ENCODE peak calls at places on chromosomes 2 and 18, in seven cellular contexts. M is neural progenitor cell; O is H1; S is pancreas; I is cardiac muscle cell; C is GM06990; B is CD8-positive, alpha-beta T cell. L is an unnamed sample.
A peak's percentile ranks its signal among the peaks of the same experiment; 100 is the strongest.

GRCh38 chr2:107392241-107392704 is 434.4 kb upstream of the RGPD4 start:
- DNase-seq in I (no peak), M (no peak), S (no peak), B (no peak), O (no peak), C (no peak), L (no peak)

GRCh38 chr2:56127013-56127772 is 56.6 kb upstream of the CCDC85A start:
- DNase-seq in M (no peak), O (no peak), I (no peak), S (no peak), C (no peak), B (no peak), L (no peak)

GRCh38 chr2:8281950-8282857 is 399.7 kb upstream of the ID2 start:
- DNase-seq in O (no peak), M (no peak), S (no peak), C (no peak), B (no peak), I (no peak), L (no peak)

GRCh38 chr2:202950592-202950991 is 38.5 kb downstream of the CARF start:
- DNase-seq in S (no peak), O (no peak), C (no peak), M (no peak), I (peak; percentile 13), B (no peak), L (no peak)

GRCh38 chr18:25941556-25941955 is 148.9 kb downstream of the SS18 start:
- DNase-seq in C (no peak), M (no peak), S (no peak), O (no peak), B (no peak), I (no peak), L (no peak)

GRCh38 chr18:54094474-54094873 is 130.0 kb downstream of the MBD2 start:
- DNase-seq in B (no peak), C (peak; percentile 16), I (no peak), M (no peak), O (no peak), S (no peak), L (no peak)

GRCh38 chr2:75560022-75560767 is 544 bp downstream of the EVA1A start:
- DNase-seq in C (no peak), I (peak; percentile 42), S (peak; percentile 71), M (peak; percentile 60), O (no peak), B (peak; percentile 4), L (no peak)

GRCh38 chr2:61485281-61485680 is 14.4 kb upstream of the USP34 start:
- DNase-seq in I (no peak), O (no peak), S (no peak), C (no peak), B (no peak), M (no peak), L (no peak)

GRCh38 chr2:168913495-168913894 is 12.4 kb downstream of the G6PC2 start:
- DNase-seq in O (no peak), M (no peak), C (no peak), I (no peak), B (no peak), S (no peak), L (no peak)

GRCh38 chr2:19027621-19028020 is 330.8 kb downstream of the OSR1 start:
- DNase-seq in B (no peak), C (no peak), M (no peak), O (no peak), I (no peak), S (no peak), L (no peak)

GRCh38 chr2:60515751-60516226 is 37.7 kb downstream of the BCL11A start:
- DNase-seq in M (no peak), C (peak; percentile 82), B (no peak), I (no peak), S (no peak), O (no peak), L (peak; percentile 58)

GRCh38 chr2:121873870-121874269 is 118.4 kb downstream of the TSN start:
- DNase-seq in B (no peak), M (peak; percentile 88), O (no peak), I (no peak), C (no peak), S (no peak), L (no peak)

GRCh38 chr2:44668336-44668735 is 273.2 kb upstream of the SIX3 start:
- DNase-seq in M (peak; percentile 30), S (no peak), C (peak; percentile 9), I (no peak), B (no peak), O (no peak), L (no peak)
- TF ChIP-seq CTCF in M (peak; percentile 57), S (no peak), C (peak; percentile 50), I (peak; percentile 25), B (no peak), O (peak; percentile 56), L (peak; percentile 20)

DNA sequence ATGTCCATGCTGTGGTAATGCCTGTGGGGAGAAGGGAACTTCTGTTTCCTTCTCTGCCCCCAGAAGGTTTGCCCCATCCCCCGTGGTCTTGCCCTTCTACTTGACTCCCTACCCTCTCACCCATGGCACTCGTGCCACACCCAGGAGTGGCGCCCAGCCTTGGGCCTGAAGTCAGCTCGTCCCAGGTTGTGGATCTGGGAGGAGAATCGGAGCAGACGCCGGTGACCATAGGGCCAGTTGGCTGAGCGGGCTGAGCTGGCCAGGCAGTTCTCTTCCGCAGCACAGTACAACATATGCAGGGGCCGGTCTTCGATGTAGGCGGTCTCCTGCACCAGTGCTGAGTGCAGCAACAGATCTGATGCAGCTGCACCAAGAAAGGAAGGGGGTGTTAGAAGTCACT is 4.7 kb downstream of the HTRA2 start:
- DNase-seq in C (no peak), B (no peak), O (no peak), S (no peak), M (no peak), I (no peak), L (no peak)
- H3K27me3 ChIP-seq in C (no peaks in the 10 kb centered on the region), B (no peaks in the 10 kb centered on the region), O (no peaks in the 10 kb centered on the region), S (no peaks in the 10 kb centered on the region), M (no peaks in the 10 kb centered on the region), I (no peaks in the 10 kb centered on the region), L (no peaks in the 10 kb centered on the region)

GRCh38 chr2:185526156-185526555 is 212.4 kb upstream of the FSIP2 start:
- DNase-seq in C (no peak), I (no peak), S (no peak), M (no peak), O (no peak), B (no peak), L (no peak)

DNA sequence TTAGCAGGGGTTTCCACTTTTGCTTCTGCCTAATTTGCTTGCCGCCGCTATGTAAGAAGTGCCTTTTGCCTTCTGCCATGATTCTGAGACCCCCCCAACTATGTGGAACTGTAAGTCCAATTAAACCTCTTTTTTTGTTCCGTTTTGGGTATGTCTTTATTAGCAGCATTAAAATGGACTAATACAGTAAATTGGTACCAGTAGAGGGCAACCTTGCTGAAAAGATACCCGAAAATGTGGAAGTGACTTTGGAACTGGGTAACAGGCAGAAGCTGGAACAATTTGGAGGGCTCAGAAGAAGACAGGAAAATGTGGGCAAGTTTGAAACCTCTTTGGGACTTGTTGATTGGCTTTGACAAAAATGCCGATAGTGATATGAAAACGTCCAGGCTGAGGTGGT is 216.1 kb upstream of the FSIP2 start:
- DNase-seq in O (no peak), I (no peak), C (no peak), M (no peak), B (no peak), S (no peak), L (no peak)
- TF ChIP-seq CTCF in O (peak; percentile 10), I (no peak), C (no peak), M (peak; percentile 32), B (no peak), S (no peak), L (peak; percentile 13)

GRCh38 chr18:37491526-37491925 is 74.1 kb downstream of the CELF4 start:
- DNase-seq in M (no peak), I (no peak), O (no peak), B (no peak), C (no peak), S (no peak), L (no peak)
- H3K27me3 ChIP-seq in M (peaks cover 26% of the 10 kb centered on the region), I (peaks cover 39% of the 10 kb centered on the region), O (no peaks in the 10 kb centered on the region), B (peaks cover 4% of the 10 kb centered on the region), C (peaks cover 3% of the 10 kb centered on the region), S (no peaks in the 10 kb centered on the region), L (peaks cover 49% of the 10 kb centered on the region)

L was measured in kidney epithelial cell.